ENCODE peak calls at places on chromosome 20, in four cellular contexts. M is coronary artery, Z is H9, J is GM10248. W is an unnamed sample.

GRCh38 chr20:52838510-52839241 is 133.5 kb upstream of the TSHZ2 start:
- DNase-seq in Z (no peak), J (no peak), M (no peak), W (no peak)

GRCh38 chr20:658731-659291 is 5.8 kb upstream of the SRXN1 start:
- DNase-seq in J (no peak), Z (no peak), M (no peak), W (no peak)

GRCh38 chr20:36384022-36384619 is 78.0 kb downstream of the DLGAP4 start:
- DNase-seq in Z (peak; percentile 85), J (peak; percentile 51), M (no peak), W (no peak)

GRCh38 chr20:18738055-18738454 is 75.5 kb upstream of the SCP2D1 start:
- DNase-seq in Z (no peak), M (no peak), J (no peak), W (no peak)

GRCh38 chr20:41697861-41698559 is 79.8 kb upstream of the CHD6 start:
- DNase-seq in J (peak; percentile 43), Z (peak; percentile 34), M (no peak), W (no peak)

GRCh38 chr20:3273371-3273770 is 34.4 kb upstream of the SLC4A11 start:
- DNase-seq in M (no peak), Z (no peak), J (no peak), W (no peak)

GRCh38 chr20:36579996-36580545 is 6.7 kb downstream of the TGIF2 start:
- DNase-seq in M (no peak), Z (no peak), J (no peak), W (no peak)

GRCh38 chr20:61924858-61925554 is 140.7 kb downstream of the TAF4 start:
- DNase-seq in M (no peak), Z (no peak), J (no peak), W (no peak)

GRCh38 chr20:36460648-36461599 is 80.4 kb upstream of the MYL9 start:
- DNase-seq in J (peak; percentile 93), M (peak; percentile 94), Z (peak; percentile 94), W (peak; percentile 75)

GRCh38 chr20:46011631-46012482 is 3.1 kb downstream of the MMP9 start:
- DNase-seq in J (no peak), Z (peak; percentile 98), M (no peak), W (no peak)

GRCh38 chr20:63578224-63579016 is 4.4 kb upstream of the HELZ2 start:
- DNase-seq in J (no peak), Z (no peak), M (no peak), W (no peak)
- TF ChIP-seq CTCF in J (peak; percentile 22), Z (peak; percentile 9), M (no peak), W (peak; percentile 4)

DNA sequence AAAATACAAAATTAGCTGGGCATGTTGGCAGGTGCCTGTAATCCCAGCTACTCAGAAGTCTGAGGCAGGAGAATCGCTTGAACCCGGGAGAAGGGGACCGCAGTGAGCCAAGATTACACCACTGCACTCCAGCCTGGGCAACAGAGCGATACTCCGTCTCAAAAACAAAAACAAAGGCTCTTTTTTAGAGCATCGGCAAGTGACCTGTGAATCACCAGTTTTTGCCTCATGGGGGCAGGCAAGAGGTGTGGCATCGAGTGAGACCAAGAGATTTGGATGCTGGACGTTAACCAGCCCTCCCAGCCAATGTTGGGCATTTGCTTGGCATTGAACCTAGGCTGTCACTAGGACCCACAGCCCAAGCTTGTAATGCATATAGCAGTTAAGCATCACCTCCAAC is 14.6 kb upstream of the CDK5RAP1 start:
- DNase-seq in Z (peak; percentile 71), M (no peak), J (no peak), W (no peak)
- TF ChIP-seq CTCF in Z (peak; percentile 83), M (peak; percentile 47), J (peak; percentile 30), W (peak; percentile 50)

GRCh38 chr20:22374678-22375590 is 209.4 kb downstream of the FOXA2 start:
- DNase-seq in Z (no peak), M (no peak), J (no peak), W (no peak)
- TF ChIP-seq CTCF in Z (no peak), M (no peak), J (no peak), W (no peak)

GRCh38 chr20:33827109-33827508 is 16.0 kb downstream of the CHMP4B start:
- DNase-seq in M (no peak), J (no peak), Z (no peak), W (no peak)

GRCh38 chr20:33827629-33828325 is 16.6 kb downstream of the CHMP4B start:
- DNase-seq in M (no peak), J (no peak), Z (no peak), W (no peak)

GRCh38 chr20:33829636-33830035 is 18.5 kb downstream of the CHMP4B start:
- DNase-seq in Z (no peak), M (no peak), J (no peak), W (no peak)

GRCh38 chr20:33828912-33829560 is 17.9 kb downstream of the CHMP4B start:
- DNase-seq in J (no peak), Z (no peak), M (no peak), W (no peak)

DNA sequence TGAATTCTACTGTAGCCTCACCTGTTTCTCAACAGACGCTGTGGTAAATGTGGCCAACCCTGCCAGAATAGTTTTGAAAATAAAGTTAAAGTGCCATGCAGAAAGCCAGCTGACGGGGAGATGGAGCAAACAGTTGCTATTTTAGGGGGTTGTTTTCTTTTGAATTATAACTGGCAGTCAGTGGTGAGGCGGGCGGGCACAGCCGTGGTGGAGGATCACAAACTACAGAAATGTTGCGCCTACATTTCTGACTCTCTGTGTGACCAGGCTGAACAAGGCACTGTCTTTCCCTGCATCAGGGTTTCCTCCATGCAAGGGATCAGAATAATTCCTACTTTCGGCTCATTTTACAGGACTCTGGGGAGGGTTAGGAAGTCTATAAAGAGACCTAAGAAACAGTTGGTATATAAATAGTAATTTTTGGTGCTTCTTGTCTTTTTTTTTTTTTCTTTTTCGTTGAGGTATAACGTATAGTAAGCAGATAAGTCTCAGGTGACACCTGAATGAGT is 17.2 kb downstream of the CHMP4B start:
- DNase-seq in M (no peak), Z (no peak), J (no peak), W (no peak)
- TF ChIP-seq CTCF in M (no peak), Z (no peak), J (no peak), W (no peak)